ENCODE peak calls at places on chromosomes 2 and 18, in four cellular contexts. P, W, S and T are unnamed samples. For H3K4me1, the result is how much of the 10 kb centered on the place peaks cover.

GRCh38 chr2:194559523-194559922 is 1097.5 kb upstream of the SLC39A10 start:
- DNase-seq in P (no peak), S (no peak), W (no peak), T (no peak)

GRCh38 chr2:171579481-171579880 is 57.2 kb downstream of the CYBRD1 start:
- DNase-seq in P (no peak), S (no peak), W (no peak), T (no peak)

GRCh38 chr18:9705183-9705864 is 2.8 kb upstream of the RAB31 start:
- DNase-seq in P (no peak), S (no peak), W (no peak), T (no peak)

GRCh38 chr2:47862949-47863348 is 43.3 kb downstream of the FBXO11 start:
- DNase-seq in W (no peak), P (no peak), S (no peak), T (no peak)

GRCh38 chr2:119350311-119350998 is 16.2 kb downstream of the C2orf76 start:
- DNase-seq in S (no peak), P (no peak), W (no peak), T (no peak)

GRCh38 chr18:21741511-21742322 is 1.1 kb downstream of the MIB1 start:
- DNase-seq in P (peak), W (peak), S (peak), T (peak)

GRCh38 chr2:176079851-176080539 is 3.8 kb downstream of the EVX2 start:
- DNase-seq in P (peak), S (no peak), W (no peak), T (no peak)

GRCh38 chr2:241092677-241093076 is 9.4 kb downstream of the MTERF4 start:
- DNase-seq in P (peak), S (no peak), W (peak), T (no peak)

GRCh38 chr2:188983427-188984101 is 9.4 kb downstream of the COL3A1 start:
- DNase-seq in S (no peak), P (no peak), W (no peak), T (no peak)

GRCh38 chr2:152568566-152568965 is 148.7 kb downstream of the PRPF40A start:
- DNase-seq in S (no peak), P (no peak), W (no peak), T (no peak)

GRCh38 chr2:105738658-105739051 is 6.1 kb upstream of the NCK2 start:
- DNase-seq in W (no peak), P (no peak), S (no peak), T (no peak)

GRCh38 chr2:71455741-71456569 is 2.6 kb downstream of the DYSF start:
- DNase-seq in P (no peak), W (no peak), S (peak), T (no peak)

GRCh38 chr2:103174711-103175110 is 412.9 kb downstream of the TMEM182 start:
- DNase-seq in S (no peak), W (no peak), P (no peak), T (no peak)

GRCh38 chr2:47360937-47361336 is 42.0 kb upstream of the MSH2 start:
- DNase-seq in P (no peak), W (no peak), S (no peak), T (no peak)

GRCh38 chr18:76450912-76451421 is 44.1 kb downstream of the ZNF516 start:
- DNase-seq in W (peak), P (peak), S (peak), T (no peak)

GRCh38 chr2:239690651-239691631 is 290.1 kb upstream of the HDAC4 start:
- DNase-seq in P (no peak), W (no peak), S (no peak), T (no peak)

GRCh38 chr18:36535202-36535935 is 237.9 kb downstream of the FHOD3 start:
- DNase-seq in W (no peak), P (no peak), S (no peak), T (no peak)

GRCh38 chr2:81266106-81266505 is 961.6 kb upstream of the LRRTM1 start:
- DNase-seq in W (no peak), S (no peak), P (no peak), T (no peak)

GRCh38 chr18:46468431-46469180 is 188.4 kb downstream of the LOXHD1 start:
- DNase-seq in P (no peak), W (no peak), S (no peak), T (peak)

GRCh38 chr18:37438417-37439180 is 127.0 kb downstream of the CELF4 start:
- DNase-seq in P (no peak), S (no peak), W (no peak), T (no peak)

GRCh38 chr2:133077259-133077822 is 407.3 kb upstream of the LYPD1 start:
- DNase-seq in P (no peak), W (no peak), S (no peak), T (no peak)

GRCh38 chr18:70334264-70334663 is 45.4 kb downstream of the SOCS6 start:
- DNase-seq in S (no peak), W (no peak), P (no peak), T (no peak)

GRCh38 chr2:30235008-30235655 is 3.8 kb downstream of the LBH start:
- DNase-seq in S (no peak), P (no peak), W (no peak), T (no peak)

GRCh38 chr2:59882822-59883221 is 670.6 kb downstream of the BCL11A start:
- DNase-seq in W (no peak), P (no peak), S (no peak), T (no peak)

GRCh38 chr2:177056540-177056939 is 156.1 kb upstream of the HNRNPA3 start:
- DNase-seq in S (no peak), W (no peak), P (no peak), T (no peak)

GRCh38 chr2:160225722-160226121 is 25.6 kb upstream of the ITGB6 start:
- DNase-seq in S (no peak), P (no peak), W (no peak), T (peak)

GRCh38 chr2:160228141-160228963 is 28.3 kb upstream of the ITGB6 start:
- DNase-seq in P (no peak), S (no peak), W (no peak), T (no peak)

GRCh38 chr2:160229591-160229990 is 29.5 kb upstream of the ITGB6 start:
- DNase-seq in W (no peak), S (no peak), P (no peak), T (no peak)

GRCh38 chr2:160226367-160226766 is 26.3 kb upstream of the ITGB6 start:
- DNase-seq in W (peak), P (no peak), S (no peak), T (no peak)

DNA sequence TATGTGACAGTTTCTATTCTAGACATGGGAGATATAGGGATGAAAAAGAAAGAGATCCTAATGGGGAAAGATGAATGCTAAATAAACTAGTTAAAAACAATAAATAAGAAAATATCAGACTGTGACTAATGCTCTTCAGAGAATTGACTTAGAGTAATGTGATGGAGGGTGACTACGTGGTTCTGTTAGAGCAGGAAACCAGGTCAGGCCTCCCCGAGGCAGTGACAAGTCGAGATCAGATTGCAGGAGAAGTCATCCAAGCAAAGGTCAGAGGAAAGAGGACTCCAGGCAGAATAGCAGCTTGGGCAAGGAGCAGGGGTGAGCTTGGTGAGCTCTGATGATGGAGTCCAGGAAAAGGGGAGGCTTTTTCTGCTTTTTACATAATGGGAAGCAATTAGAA is 27.2 kb upstream of the ITGB6 start:
- DNase-seq in W (no peak), S (no peak), P (peak), T (no peak)
- H3K4me1 ChIP-seq in W (under half), S (under half), P (half or more), T (under half)

GRCh38 chr2:199772693-199772976 is 78.4 kb downstream of the FTCDNL1 start:
- DNase-seq in S (no peak), P (no peak), W (no peak), T (no peak)
- H3K27ac ChIP-seq in S (no peak), P (no peak), W (no peak), T (no peak)

DNA sequence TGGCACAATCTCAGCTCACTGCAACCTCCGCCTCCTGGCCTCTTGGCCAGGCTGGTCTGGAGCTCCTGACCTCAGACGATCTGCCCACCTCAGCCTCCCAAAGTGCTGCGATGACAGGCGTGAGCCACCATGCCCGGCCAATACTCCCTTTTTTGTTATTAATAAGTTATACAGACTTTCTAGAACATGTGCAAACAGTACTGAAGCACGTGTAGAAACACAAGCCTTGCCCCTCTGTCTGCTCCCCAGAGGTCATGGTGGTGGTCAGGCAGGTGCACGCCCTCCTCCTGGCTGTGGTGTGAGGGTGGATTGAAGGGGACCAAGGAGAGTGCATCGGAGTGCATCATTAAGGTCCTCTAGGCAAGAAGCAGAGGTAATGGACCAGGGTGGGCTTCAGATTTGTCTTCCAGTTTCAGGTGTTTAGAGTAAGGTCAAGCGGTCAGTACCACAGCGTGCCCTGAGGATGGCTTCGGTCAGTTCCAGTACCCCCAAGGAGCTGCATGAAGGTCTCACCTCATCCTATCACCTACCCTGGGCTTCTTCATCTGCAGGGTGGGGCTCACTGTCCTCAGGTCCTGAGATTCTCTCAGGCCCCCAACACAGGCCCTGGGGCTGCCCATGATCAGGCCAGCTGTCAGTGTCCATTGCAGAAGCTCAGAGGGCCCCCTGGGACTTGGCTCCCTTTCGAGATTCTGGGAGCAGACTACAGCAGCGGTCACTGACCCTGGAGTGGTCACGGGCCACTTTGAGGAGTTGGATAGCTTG is 124.3 kb downstream of the GLI2 start:
- DNase-seq in P (no peak), S (no peak), W (no peak), T (no peak)
- H3K4me1 ChIP-seq in P (under half), S (under half), W (under half), T (under half)

GRCh38 chr2:218691234-218691633 is 19.3 kb downstream of the STK36 start:
- DNase-seq in W (no peak), S (no peak), P (no peak), T (no peak)
- H3K27ac ChIP-seq in W (no peak), S (no peak), P (peak), T (no peak)

GRCh38 chr2:85240055-85240454 is 87.7 kb downstream of the TGOLN2 start:
- DNase-seq in P (no peak), W (no peak), S (no peak), T (no peak)
- H3K4me1 ChIP-seq in P (under half), W (half or more), S (half or more), T (under half)

DNA sequence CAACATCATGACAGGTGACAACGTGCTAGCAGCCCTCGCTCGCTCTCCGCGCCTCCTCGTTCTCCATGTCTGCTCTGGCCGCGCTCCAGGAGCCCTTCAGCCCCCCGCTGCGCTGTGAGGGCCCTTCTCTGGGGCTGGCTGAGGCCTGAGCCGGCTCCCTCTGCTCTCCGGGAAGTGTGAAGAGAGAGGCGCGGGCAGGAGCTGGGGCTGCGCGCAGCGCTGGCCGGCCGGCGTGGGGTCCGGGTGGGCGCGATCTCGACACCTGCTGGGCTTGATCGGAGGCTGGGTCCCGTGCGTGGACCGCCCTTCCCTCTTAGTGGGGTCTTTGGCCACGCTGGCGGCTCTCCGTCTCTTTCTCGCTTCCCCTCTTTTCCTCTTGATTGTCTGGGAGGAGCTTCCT is 195.5 kb downstream of the ANKRD30BL start:
- DNase-seq in S (no peak), W (no peak), P (no peak), T (no peak)
- H3K27ac ChIP-seq in S (no peak), W (no peak), P (no peak), T (no peak)

GRCh38 chr2:16329421-16329820 is 336.2 kb downstream of the CYRIA start:
- DNase-seq in S (no peak), W (no peak), P (no peak), T (no peak)

GRCh38 chr2:16330571-16331351 is 334.9 kb downstream of the CYRIA start:
- DNase-seq in S (peak), W (no peak), P (no peak), T (no peak)

GRCh38 chr2:16330012-16330411 is 335.6 kb downstream of the CYRIA start:
- DNase-seq in W (no peak), P (no peak), S (no peak), T (no peak)

GRCh38 chr2:16332681-16333519 is 332.7 kb downstream of the CYRIA start:
- DNase-seq in P (no peak), S (no peak), W (no peak), T (no peak)

DNA sequence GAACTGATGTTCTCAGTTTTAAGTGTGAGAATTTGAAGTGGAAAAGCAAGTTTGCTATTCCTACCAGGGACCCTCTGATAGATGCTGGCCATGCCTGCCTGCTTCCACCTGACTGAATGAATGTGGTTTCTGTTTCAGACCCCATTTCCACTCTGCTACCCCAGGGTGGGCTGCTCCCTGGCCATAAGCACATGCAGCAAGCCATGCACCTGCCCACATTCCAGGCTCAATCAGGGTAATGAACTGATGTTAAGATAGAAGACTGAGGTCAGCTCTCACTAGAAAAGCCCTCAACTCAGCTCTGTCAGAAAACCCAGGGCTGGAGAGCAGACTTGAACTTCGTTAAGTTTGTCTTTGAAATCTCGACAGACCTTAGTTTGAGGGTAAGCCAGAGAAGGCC is 333.9 kb downstream of the CYRIA start:
- DNase-seq in S (no peak), P (no peak), W (no peak), T (no peak)
- H3K4me1 ChIP-seq in S (under half), P (under half), W (under half), T (under half)

DNA sequence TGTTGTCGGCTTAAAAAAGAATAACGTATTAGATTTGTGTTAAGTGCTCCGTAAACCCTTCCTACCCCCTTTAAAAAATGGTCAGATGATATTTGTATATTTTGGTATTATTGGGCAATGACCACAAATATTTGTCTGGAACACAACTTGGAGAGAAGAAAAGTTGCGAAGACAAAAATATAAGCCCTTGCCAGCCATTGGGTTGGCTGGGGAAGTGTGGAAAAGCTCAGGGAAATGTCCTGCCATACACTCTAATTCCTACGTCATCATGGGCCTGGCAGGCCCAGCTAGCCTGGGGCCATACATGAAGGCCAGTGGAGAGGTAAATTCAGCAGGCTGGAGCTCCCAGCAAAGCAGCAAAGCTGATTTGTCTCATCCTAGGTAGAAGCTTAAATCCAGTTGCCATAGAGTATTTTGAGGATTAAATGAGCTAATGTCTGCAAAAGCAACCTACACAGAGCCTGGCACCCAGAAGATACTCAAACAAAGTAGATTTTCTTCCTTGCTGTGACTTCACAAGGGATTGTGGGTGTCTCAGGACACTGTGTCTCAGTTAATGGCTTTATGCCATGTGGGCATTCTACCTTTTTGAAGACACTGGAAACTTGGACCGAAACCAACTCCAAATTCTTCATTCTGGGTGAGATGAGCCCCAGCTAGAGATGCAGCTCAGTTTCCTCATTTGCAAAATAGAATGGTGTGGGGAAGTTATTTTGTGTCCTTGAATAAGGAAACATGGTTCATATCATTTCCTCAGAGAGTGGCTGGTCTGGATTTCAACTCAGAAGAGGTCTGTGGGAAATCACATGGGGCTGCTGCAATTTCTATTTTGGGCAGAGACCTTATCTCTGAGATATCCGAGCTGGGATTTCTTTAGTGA is 87.9 kb upstream of the MAP4K3 start:
- DNase-seq in S (no peak), W (no peak), P (no peak), T (no peak)
- H3K27ac ChIP-seq in S (peak), W (no peak), P (peak), T (no peak)

DNA sequence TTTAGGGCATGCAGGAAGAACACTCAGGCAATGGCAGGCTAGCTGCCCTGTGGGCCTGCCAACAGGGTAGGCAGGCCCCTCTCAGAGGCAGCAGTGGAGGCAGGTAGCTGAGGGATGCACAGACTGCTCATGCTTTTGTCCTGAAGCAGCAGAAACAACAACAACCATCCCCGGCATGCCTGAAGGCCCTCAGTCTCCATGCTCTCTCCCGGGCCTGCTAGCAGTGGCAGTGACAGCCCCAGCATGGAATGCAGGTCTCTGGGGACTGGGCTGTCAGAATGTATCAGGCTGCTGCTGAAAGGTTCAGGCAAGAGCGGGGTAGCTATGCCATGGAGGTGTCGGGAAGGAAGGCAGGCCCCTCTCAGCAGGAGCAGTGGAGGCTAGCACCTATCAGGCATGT is 209.8 kb downstream of the KCNJ3 start:
- DNase-seq in W (no peak), S (no peak), P (no peak), T (no peak)
- H3K4me1 ChIP-seq in W (under half), S (under half), P (under half), T (under half)

DNA sequence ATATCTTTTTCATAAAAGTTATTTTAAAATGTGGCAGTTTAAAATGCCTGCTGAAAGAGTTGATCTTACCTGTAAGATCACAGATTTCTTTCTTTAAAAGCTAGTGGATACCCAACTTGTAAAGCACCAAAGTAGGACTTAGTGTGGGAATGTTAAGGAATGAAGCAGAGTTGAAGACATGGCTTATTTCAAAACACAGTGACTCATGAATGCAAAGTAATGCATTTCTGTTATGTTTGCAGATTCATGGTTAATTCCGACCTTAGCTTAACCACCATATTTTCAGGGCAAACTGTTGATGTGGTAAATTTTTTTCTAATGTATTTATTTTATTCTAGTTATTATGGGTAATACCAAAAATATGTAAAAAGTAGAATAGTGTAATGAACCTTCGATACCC is 206.8 kb upstream of the FOSL2 start:
- DNase-seq in P (no peak), W (no peak), S (no peak), T (no peak)
- H3K27ac ChIP-seq in P (no peak), W (no peak), S (no peak), T (no peak)